ENCODE peak calls at places on chromosomes 7 and 10, in six cellular contexts. U is WTC11, G is HCT116, S is HepG2, D is K562, X is H1. T is an unnamed sample.
A peak's percentile ranks its signal among the peaks of the same experiment; 100 is the strongest.

GRCh38 chr10:16905304-16905703 is 88.1 kb upstream of the RSU1 start:
- DNase-seq in S (no peak), U (no peak), X (no peak), D (no peak), G (no peak), T (no peak)

GRCh38 chr10:55750458-55750857 is 610.6 kb downstream of the ZWINT start:
- DNase-seq in X (no peak), G (no peak), D (no peak), U (no peak), S (no peak), T (no peak)

GRCh38 chr10:79405221-79405994 is 40.0 kb downstream of the ZCCHC24 start:
- DNase-seq in S (no peak), G (no peak), X (no peak), U (no peak), D (no peak), T (no peak)

GRCh38 chr7:81626008-81626407 is 143.8 kb downstream of the HGF start:
- DNase-seq in X (no peak), S (no peak), G (no peak), U (no peak), D (no peak), T (no peak)

GRCh38 chr7:114081606-114082425 is 163.0 kb upstream of the PPP1R3A start:
- DNase-seq in G (peak; percentile 56), X (no peak), D (no peak), S (peak; percentile 16), U (no peak), T (no peak)

GRCh38 chr10:74991435-74991834 is 120.0 kb upstream of the SAMD8 start:
- DNase-seq in X (no peak), U (no peak), S (peak; percentile 60), D (peak; percentile 68), G (peak; percentile 50), T (no peak)

GRCh38 chr7:89477991-89478390 is 676.3 kb upstream of the STEAP1 start:
- DNase-seq in G (no peak), X (no peak), S (no peak), U (no peak), D (no peak), T (no peak)

GRCh38 chr10:132006966-132007365 is 25.2 kb upstream of the BNIP3 start:
- DNase-seq in U (peak; percentile 41), G (no peak), X (peak; percentile 34), D (no peak), S (no peak), T (no peak)

GRCh38 chr10:25061711-25062455 is 45.5 kb downstream of the THNSL1 start:
- DNase-seq in D (peak; percentile 40), S (no peak), X (no peak), U (no peak), G (no peak), T (no peak)

GRCh38 chr7:2360791-2361190 is 6.2 kb downstream of the EIF3B start:
- DNase-seq in G (no peak), X (no peak), D (no peak), S (no peak), U (no peak), T (no peak)

GRCh38 chr10:111993321-111993720 is 190.2 kb downstream of the GPAM start:
- DNase-seq in X (no peak), D (no peak), S (no peak), G (no peak), U (no peak), T (no peak)

GRCh38 chr10:117365612-117366011 is 9.6 kb downstream of the PDZD8 start:
- DNase-seq in S (no peak), G (peak; percentile 62), D (no peak), U (no peak), X (no peak), T (no peak)

GRCh38 chr7:105131033-105131656 is 117.1 kb downstream of the KMT2E start:
- DNase-seq in D (peak; percentile 84), S (no peak), G (no peak), X (no peak), U (no peak), T (peak; percentile 38)

GRCh38 chr10:122285506-122286444 is 14.7 kb downstream of the BTBD16 start:
- DNase-seq in D (no peak), U (no peak), G (no peak), X (no peak), S (no peak), T (no peak)

GRCh38 chr10:116472874-116473273 is 45.2 kb downstream of the PNLIPRP3 start:
- DNase-seq in G (no peak), S (no peak), U (no peak), D (no peak), X (no peak), T (no peak)

GRCh38 chr10:32376027-32376426 is 29.1 kb upstream of the EPC1 start:
- DNase-seq in D (no peak), U (no peak), G (no peak), X (no peak), S (no peak), T (no peak)

GRCh38 chr7:15407910-15408309 is 153.9 kb downstream of the AGMO start:
- DNase-seq in U (no peak), X (no peak), G (no peak), D (no peak), S (no peak), T (no peak)

GRCh38 chr10:112999102-112999501 is 49.1 kb downstream of the TCF7L2 start:
- DNase-seq in X (no peak), U (no peak), D (no peak), G (no peak), S (no peak), T (no peak)

GRCh38 chr7:115941703-115942268 is 88.8 kb downstream of the TFEC start:
- DNase-seq in D (no peak), U (no peak), X (no peak), S (no peak), G (no peak), T (no peak)

GRCh38 chr7:133984023-133984422 is 143.1 kb upstream of the LRGUK start:
- DNase-seq in D (no peak), X (no peak), G (no peak), S (no peak), U (no peak), T (no peak)

GRCh38 chr10:80459047-80459865 is 5.1 kb downstream of the TSPAN14 start:
- DNase-seq in G (no peak), X (no peak), S (no peak), D (peak; percentile 93), U (peak; percentile 30), T (peak; percentile 73)

GRCh38 chr10:75398238-75398629 is 3.3 kb downstream of the ZNF503 start:
- DNase-seq in U (no peak), S (no peak), X (no peak), D (no peak), G (no peak), T (no peak)

GRCh38 chr10:28906440-28906839 is 229.1 kb downstream of the BAMBI start:
- DNase-seq in D (no peak), S (no peak), U (no peak), G (no peak), X (no peak), T (no peak)

GRCh38 chr10:63256047-63256773 is 123.1 kb downstream of the NRBF2 start:
- DNase-seq in X (no peak), G (no peak), U (no peak), S (no peak), D (no peak), T (no peak)

GRCh38 chr10:121734517-121735137 is 136.4 kb upstream of the FGFR2 start:
- DNase-seq in U (peak; percentile 25), D (peak; percentile 32), G (peak; percentile 19), X (no peak), S (peak; percentile 28), T (no peak)

GRCh38 chr7:157675427-157675930 is 338.7 kb downstream of the DNAJB6 start:
- DNase-seq in U (no peak), G (no peak), S (no peak), X (no peak), D (no peak), T (no peak)
- TF ChIP-seq ATF3 in U (no peak), G (no peak), S (no peak), X (no peak), D (no peak), T (no peak)

DNA sequence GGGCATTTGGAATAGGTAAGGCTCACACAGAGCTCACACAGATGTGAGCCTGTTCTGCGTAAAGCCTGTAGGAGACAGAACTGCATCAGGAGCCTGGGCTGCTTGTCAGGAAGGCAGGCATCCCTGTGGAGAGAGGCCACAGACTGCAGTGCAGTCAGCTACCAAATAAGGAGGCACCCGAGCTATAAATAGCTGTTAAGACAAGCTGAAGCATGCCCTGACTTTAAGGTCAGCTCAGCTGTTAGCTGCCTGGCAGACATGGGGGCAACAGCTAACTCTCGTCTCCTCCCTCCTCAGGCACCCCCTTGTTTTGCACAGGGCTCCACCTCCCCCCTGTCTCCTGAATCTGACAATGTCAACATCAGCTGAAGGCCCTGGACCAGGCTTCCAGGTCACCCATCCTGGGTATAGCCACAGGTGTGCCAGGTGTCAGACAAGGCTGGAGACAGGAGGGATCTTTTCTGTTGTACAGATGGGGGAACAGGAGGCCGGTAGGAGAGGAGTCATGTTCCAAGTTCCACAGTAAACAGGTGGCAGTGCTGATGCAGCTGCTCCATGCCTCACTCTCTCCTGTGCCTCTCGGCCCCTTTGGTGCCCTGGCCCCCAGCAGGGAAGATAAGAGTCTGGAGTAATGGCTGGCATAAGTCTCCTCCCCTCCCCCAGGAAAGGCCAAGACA is 27.6 kb upstream of the MKRN1 start:
- DNase-seq in U (no peak), G (no peak), D (no peak), X (peak; percentile 34), S (no peak), T (no peak)
- TF ChIP-seq ATF3 in U (no peak), G (no peak), D (no peak), X (no peak), S (no peak), T (no peak)

DNA sequence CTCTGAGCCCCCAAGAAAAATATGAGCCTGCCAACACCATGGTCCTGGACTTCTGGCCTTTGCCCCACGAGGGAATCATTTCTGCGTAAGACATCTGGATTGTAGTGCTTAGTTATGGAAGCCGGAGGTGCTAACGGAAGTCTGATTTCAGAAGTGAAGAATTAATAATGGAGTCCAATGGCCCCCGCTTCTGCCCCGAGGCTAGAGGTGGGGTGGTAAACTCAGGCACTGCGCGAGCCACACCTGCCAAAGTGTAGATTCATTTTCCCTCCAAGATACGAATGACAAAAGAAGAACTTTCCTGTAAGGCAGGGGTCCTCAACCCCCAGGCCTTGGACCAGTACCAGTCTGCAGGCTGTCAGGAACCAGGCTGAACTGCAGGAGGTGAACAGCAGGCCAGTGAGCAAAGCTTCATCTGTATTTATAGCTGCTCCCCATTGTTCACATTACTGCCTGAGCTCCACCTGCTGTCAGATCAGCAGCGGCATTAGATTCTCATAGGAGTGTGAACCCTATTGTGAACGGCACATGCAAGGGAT is 22.3 kb downstream of the CNPY1 start:
- DNase-seq in X (no peak), D (no peak), U (no peak), G (no peak), S (no peak), T (no peak)
- TF ChIP-seq ATF3 in X (no peak), D (no peak), U (no peak), G (no peak), S (no peak), T (no peak)

DNA sequence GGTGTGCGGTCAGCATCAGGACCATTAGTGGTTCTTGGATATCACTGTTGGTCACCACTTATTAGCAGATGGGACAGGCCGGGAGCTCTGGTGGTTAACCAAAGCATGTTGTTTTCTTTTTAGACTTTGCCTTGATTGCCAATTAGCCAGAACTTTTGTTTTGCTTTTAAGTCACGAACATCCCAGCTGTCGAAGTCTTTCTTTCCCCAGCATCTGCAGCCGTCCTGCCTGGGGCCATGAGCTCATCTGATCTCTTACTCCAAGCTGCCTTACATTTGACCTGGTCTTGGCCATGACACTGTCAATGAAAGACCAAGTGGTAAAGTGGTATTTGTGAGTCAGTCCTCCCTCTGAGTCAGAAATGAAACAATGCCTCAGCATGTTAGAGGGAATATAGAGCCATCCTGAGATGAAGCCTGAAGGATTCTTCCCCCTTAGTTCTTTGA is 53.9 kb upstream of the CREB5 start:
- DNase-seq in G (peak; percentile 59), S (no peak), U (no peak), X (peak; percentile 65), D (no peak), T (no peak)
- TF ChIP-seq ATF3 in G (peak; percentile 20), S (no peak), U (no peak), X (no peak), D (no peak), T (no peak)

T was measured in GM12878.